ENCODE peak calls at places on chromosomes 7 and 10, in eight cellular contexts. O is glutamatergic neuron; N is neural crest cell; V is right lobe of liver; X is GM20000; F is pancreas; K is CD8-positive, alpha-beta T cell; E is keratinocyte. W is an unnamed sample.

GRCh38 chr7:299628-300027 is 9.7 kb downstream of the FOXL3 start:
- DNase-seq in X (no peak), O (no peak), E (no peak), N (no peak), V (no peak), F (peak; percentile 30), K (no peak), W (no peak)

GRCh38 chr10:62083868-62084267 is 182.4 kb downstream of the ARID5B start:
- DNase-seq in X (no peak), V (no peak), F (no peak), N (no peak), E (peak; percentile 46), O (no peak), K (no peak), W (no peak)

GRCh38 chr10:46998192-46998591 is 87.0 kb downstream of the PTPN20 start:
- DNase-seq in F (no peak), N (no peak), X (no peak), E (no peak), V (no peak), O (no peak), K (no peak), W (no peak)

GRCh38 chr10:16995867-16996529 is 133.6 kb downstream of the CUBN start:
- DNase-seq in O (no peak), V (no peak), F (no peak), E (no peak), X (no peak), N (no peak), K (no peak), W (no peak)

GRCh38 chr7:112723416-112723815 is 66.8 kb downstream of the TMEM168 start:
- DNase-seq in V (no peak), O (no peak), X (no peak), N (no peak), K (no peak), E (peak; percentile 9), F (no peak), W (no peak)

GRCh38 chr7:135188298-135188984 is 17.9 kb upstream of the CYREN start:
- DNase-seq in F (no peak), E (no peak), X (peak; percentile 62), K (no peak), V (no peak), O (no peak), N (no peak), W (no peak)

GRCh38 chr10:30537586-30537985 is 92.0 kb downstream of the LYZL2 start:
- DNase-seq in N (no peak), V (no peak), X (no peak), E (no peak), K (no peak), O (no peak), F (no peak), W (no peak)

GRCh38 chr7:23239709-23240108 is 6.9 kb upstream of the GPNMB start:
- DNase-seq in E (no peak), X (no peak), V (no peak), F (no peak), N (no peak), K (no peak), O (no peak), W (no peak)

GRCh38 chr7:120259382-120259781 is 13.6 kb upstream of the KCND2 start:
- DNase-seq in F (no peak), O (no peak), V (no peak), X (no peak), K (no peak), N (no peak), E (no peak), W (no peak)

GRCh38 chr10:9824546-9825164 is 1193.0 kb upstream of the CELF2 start:
- DNase-seq in X (no peak), E (no peak), F (no peak), O (no peak), K (no peak), V (no peak), N (no peak), W (no peak)

GRCh38 chr7:131495679-131496498 is 60.5 kb downstream of the PODXL start:
- DNase-seq in F (no peak), N (no peak), O (no peak), V (no peak), X (no peak), K (no peak), E (no peak), W (no peak)

GRCh38 chr10:66931949-66932343 is 6.1 kb downstream of the LRRTM3 start:
- DNase-seq in F (no peak), V (no peak), N (no peak), K (no peak), E (no peak), O (no peak), X (no peak), W (no peak)

GRCh38 chr7:82624965-82625364 is 181.4 kb upstream of the CACNA2D1 start:
- DNase-seq in K (no peak), V (no peak), F (no peak), E (no peak), N (no peak), X (no peak), O (no peak), W (no peak)

GRCh38 chr7:159024280-159024951 is 120.3 kb downstream of the VIPR2 start:
- DNase-seq in O (no peak), N (no peak), X (no peak), K (no peak), F (no peak), E (no peak), V (peak; percentile 40), W (peak; percentile 76)

GRCh38 chr7:29569648-29570047 is 6.0 kb downstream of the PRR15 start:
- DNase-seq in N (no peak), X (no peak), V (no peak), E (no peak), O (no peak), F (no peak), K (no peak), W (no peak)

GRCh38 chr10:92756233-92757065 is 66.7 kb downstream of the HHEX start:
- DNase-seq in V (no peak), F (no peak), O (no peak), E (no peak), X (peak; percentile 71), K (no peak), N (no peak), W (no peak)

GRCh38 chr7:45001138-45001694 is 1.2 kb downstream of the CCM2 start:
- DNase-seq in F (no peak), X (peak; percentile 52), K (no peak), O (peak; percentile 40), E (peak; percentile 76), N (no peak), V (peak; percentile 60), W (peak; percentile 47)

GRCh38 chr7:31440511-31440910 is 73.4 kb upstream of the ITPRID1 start:
- DNase-seq in K (no peak), O (no peak), V (no peak), N (no peak), F (no peak), X (no peak), E (no peak), W (no peak)

GRCh38 chr10:64773357-64773756 is 1252.2 kb downstream of the REEP3 start:
- DNase-seq in K (no peak), F (no peak), O (no peak), V (no peak), N (no peak), X (no peak), E (no peak), W (no peak)

GRCh38 chr7:26626156-26626555 is 238.2 kb downstream of the SKAP2 start:
- DNase-seq in O (no peak), K (no peak), E (no peak), F (no peak), N (no peak), X (no peak), V (no peak), W (no peak)

GRCh38 chr7:78924581-78924980 is 528.9 kb downstream of the MAGI2 start:
- DNase-seq in O (no peak), E (no peak), K (no peak), N (no peak), F (no peak), X (no peak), V (no peak), W (no peak)
- TF ChIP-seq CTCF in O (peak; percentile 57), E (no peak), K (no peak), N (peak; percentile 70), F (no peak), X (no peak), V (no peak), W (no peak)

GRCh38 chr7:28096713-28097112 is 83.9 kb downstream of the JAZF1 start:
- DNase-seq in E (no peak), K (no peak), X (peak; percentile 69), N (peak; percentile 43), F (no peak), O (peak; percentile 46), V (peak; percentile 64), W (no peak)
- TF ChIP-seq CTCF in E (peak; percentile 65), K (peak; percentile 96), X (peak; percentile 55), N (peak; percentile 93), F (peak; percentile 80), O (peak; percentile 94), V (peak; percentile 87), W (peak; percentile 84)

DNA sequence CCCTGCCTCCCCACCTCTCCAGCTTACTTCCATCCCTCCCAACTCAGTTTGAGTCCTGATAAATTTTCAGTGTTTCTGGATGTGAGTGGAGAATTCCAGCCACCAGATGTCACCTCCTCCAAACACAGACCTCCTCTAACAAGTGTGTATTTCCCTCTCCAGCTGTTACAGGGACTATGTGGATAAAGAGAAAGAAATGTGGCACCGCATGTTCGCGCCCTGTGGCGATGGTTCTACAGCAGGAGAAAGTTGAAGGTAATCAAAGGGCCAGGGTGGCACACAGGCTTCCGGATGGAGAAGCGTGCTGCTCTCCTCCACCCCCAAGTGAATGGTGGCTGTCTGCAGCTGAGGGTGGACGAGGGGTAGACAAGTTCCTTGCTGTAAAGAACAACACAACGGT is 14.7 kb downstream of the FKBP6 start:
- DNase-seq in O (no peak), F (no peak), N (no peak), E (no peak), K (no peak), X (no peak), V (no peak), W (no peak)
- TF ChIP-seq CTCF in O (no peak), F (peak; percentile 25), N (peak; percentile 57), E (peak; percentile 42), K (no peak), X (no peak), V (peak; percentile 60), W (no peak)

GRCh38 chr7:141024668-141025067 is 9.9 kb upstream of the MRPS33 start:
- DNase-seq in E (no peak), V (no peak), F (no peak), K (no peak), X (no peak), O (no peak), N (no peak), W (no peak)

GRCh38 chr7:141023305-141023704 is 8.6 kb upstream of the MRPS33 start:
- DNase-seq in V (no peak), E (no peak), O (no peak), N (no peak), X (no peak), F (no peak), K (no peak), W (no peak)

GRCh38 chr7:141028767-141029166 is 14.0 kb upstream of the MRPS33 start:
- DNase-seq in N (no peak), F (no peak), O (no peak), X (no peak), E (no peak), K (no peak), V (no peak), W (no peak)

DNA sequence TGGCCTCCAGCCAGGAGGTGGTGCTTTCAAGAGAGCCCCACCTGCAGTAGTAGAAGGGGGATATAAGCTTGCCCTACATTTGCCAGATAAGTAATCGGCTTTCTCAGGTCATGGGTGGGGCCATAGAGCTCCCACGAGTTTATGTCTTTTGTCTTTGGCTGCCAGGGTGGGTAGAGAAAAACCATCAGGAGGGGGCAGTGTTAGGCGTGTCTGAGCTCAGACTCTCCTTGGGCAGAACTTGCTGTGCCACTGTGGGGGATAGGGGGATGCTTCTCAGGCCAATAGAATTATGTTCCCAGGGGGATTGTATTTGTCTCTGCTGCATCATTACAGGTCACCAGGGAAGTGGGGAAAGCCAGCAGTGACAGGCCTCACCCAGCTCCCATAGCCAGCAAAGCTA is 12.3 kb upstream of the MRPS33 start:
- DNase-seq in E (no peak), F (no peak), K (no peak), O (no peak), X (no peak), N (no peak), V (no peak), W (no peak)
- TF ChIP-seq CTCF in E (no peak), F (no peak), K (no peak), O (no peak), X (no peak), N (no peak), V (no peak), W (no peak)